ENCODE peak calls at places on chromosomes 7 and 10, in seven cellular contexts. I is AG09319; B is NT2/D1; Y is Panc1; A is left ventricle myocardium superior; G is GM04504; N is activated CD4-positive, alpha-beta T cell treated with anti-CD3 and anti-CD28 coated beads for 4 hours. E is an unnamed sample.

GRCh38 chr7:11792122-11792521 is 39.9 kb downstream of the THSD7A start:
- DNase-seq in I (no peak), B (no peak), Y (no peak), A (no peak), G (no peak), N (no peak), E (no peak)

GRCh38 chr7:129644634-129645230 is 33.2 kb downstream of the NRF1 start:
- DNase-seq in I (no peak), B (no peak), Y (peak), A (no peak), G (peak), N (no peak), E (peak)

GRCh38 chr7:74012842-74013249 is 15.1 kb upstream of the ELN start:
- DNase-seq in I (no peak), B (no peak), Y (no peak), A (peak), G (no peak), N (no peak), E (no peak)

GRCh38 chr7:10802526-10802925 is 171.1 kb upstream of the PHF14 start:
- DNase-seq in I (no peak), B (no peak), Y (no peak), A (no peak), G (no peak), N (no peak), E (no peak)

GRCh38 chr7:126685596-126685995 is 567.1 kb downstream of the GRM8 start:
- DNase-seq in I (no peak), B (no peak), Y (no peak), A (no peak), G (no peak), N (no peak), E (no peak)

GRCh38 chr10:78623577-78624215 is 445.1 kb upstream of the ZMIZ1 start:
- DNase-seq in I (peak), B (no peak), Y (peak), A (no peak), G (peak), N (no peak), E (peak)

GRCh38 chr7:101953248-101953819 is 135.9 kb downstream of the CUX1 start:
- DNase-seq in I (no peak), B (no peak), Y (no peak), A (peak), G (peak), N (no peak), E (peak)

GRCh38 chr10:22624289-22624738 is 90.1 kb downstream of the PIP4K2A start:
- DNase-seq in I (peak), B (no peak), Y (peak), A (no peak), G (peak), N (no peak), E (peak)

GRCh38 chr7:129163875-129164544 is 19.5 kb downstream of the TSPAN33 start:
- DNase-seq in I (peak), B (no peak), Y (peak), A (no peak), G (peak), N (peak), E (peak)

GRCh38 chr7:25894902-25895791 is 256.9 kb upstream of the NFE2L3 start:
- DNase-seq in I (no peak), B (no peak), Y (peak), A (peak), G (no peak), N (peak), E (no peak)

GRCh38 chr10:80051993-80052392 is 26.5 kb upstream of the TMEM254 start:
- DNase-seq in I (no peak), B (no peak), Y (no peak), A (no peak), G (no peak), N (no peak), E (no peak)

GRCh38 chr7:155412416-155413253 is 45.3 kb upstream of the EN2 start:
- DNase-seq in I (no peak), B (peak), Y (peak), A (peak), G (peak), N (peak), E (no peak)

GRCh38 chr10:22325272-22325947 is 4.5 kb downstream of the BMI1 start:
- DNase-seq in I (no peak), B (no peak), Y (no peak), A (peak), G (no peak), N (peak), E (peak)

GRCh38 chr7:1785839-1786238 is 115.8 kb downstream of the ELFN1 start:
- DNase-seq in I (no peak), B (no peak), Y (no peak), A (no peak), G (no peak), N (no peak), E (no peak)

GRCh38 chr7:140659727-140660396 is 12.9 kb upstream of the ADCK2 start:
- DNase-seq in I (no peak), B (no peak), Y (no peak), A (no peak), G (no peak), N (no peak), E (no peak)

GRCh38 chr10:80611481-80611880 is 73.8 kb downstream of the SH2D4B start:
- DNase-seq in I (no peak), B (no peak), Y (no peak), A (no peak), G (no peak), N (no peak), E (no peak)

GRCh38 chr7:106421181-106421762 is 136.5 kb upstream of the NAMPT start:
- DNase-seq in I (peak), B (no peak), Y (no peak), A (peak), G (peak), N (no peak), E (peak)

GRCh38 chr7:18961997-18962396 is 155.4 kb downstream of the TWIST1 start:
- DNase-seq in I (no peak), B (no peak), Y (no peak), A (no peak), G (no peak), N (no peak), E (no peak)

GRCh38 chr7:49453486-49453885 is 320.0 kb upstream of the VWC2 start:
- DNase-seq in I (no peak), B (no peak), Y (no peak), A (no peak), G (no peak), N (no peak), E (no peak)

GRCh38 chr10:118148245-118148644 is 101.5 kb upstream of the RAB11FIP2 start:
- DNase-seq in I (no peak), B (no peak), Y (no peak), A (no peak), G (no peak), N (no peak), E (no peak)

GRCh38 chr7:75971309-75971960 is 23.0 kb downstream of the TMEM120A start:
- DNase-seq in I (no peak), B (no peak), Y (no peak), A (no peak), G (no peak), N (no peak), E (no peak)

GRCh38 chr10:71473671-71474599 is 77.2 kb downstream of the CDH23 start:
- DNase-seq in I (no peak), B (no peak), Y (no peak), A (peak), G (no peak), N (no peak), E (no peak)

GRCh38 chr7:80499350-80499955 is 12.4 kb downstream of the GNAT3 start:
- DNase-seq in I (peak), B (no peak), Y (peak), A (peak), G (peak), N (no peak), E (peak)

GRCh38 chr10:30751678-30752331 is 122.3 kb upstream of the LYZL2 start:
- DNase-seq in I (peak), B (no peak), Y (no peak), A (peak), G (peak), N (no peak), E (peak)

GRCh38 chr10:128567561-128567960 is 441.3 kb upstream of the MKI67 start:
- DNase-seq in I (no peak), B (no peak), Y (no peak), A (no peak), G (no peak), N (no peak), E (no peak)

GRCh38 chr7:94838717-94839116 is 68.7 kb upstream of the PPP1R9A start:
- DNase-seq in I (no peak), B (no peak), Y (no peak), A (no peak), G (no peak), N (no peak), E (no peak)

GRCh38 chr10:70267161-70267933 is 16.5 kb downstream of the NPFFR1 start:
- DNase-seq in I (peak), B (no peak), Y (peak), A (no peak), G (peak), N (no peak), E (peak)